ENCODE peak calls at places on chromosomes 13 and 19, in ten cellular contexts. E, D, G, U, J, L, Z, V, X and N are unnamed samples.

GRCh38 chr13:51644649-51645048 is 60.4 kb downstream of the WDFY2 start:
- DNase-seq in E (no peak), D (no peak), G (no peak), U (no peak), J (no peak), L (no peak), Z (no peak), V (no peak), X (no peak), N (no peak)

GRCh38 chr19:30423481-30423880 is 51.3 kb downstream of the ZNF536 start:
- DNase-seq in E (no peak), D (no peak), G (peak), U (no peak), J (no peak), L (no peak), Z (no peak), V (no peak), X (no peak), N (no peak)

GRCh38 chr13:110185696-110186095 is 121.3 kb downstream of the COL4A1 start:
- DNase-seq in E (no peak), D (no peak), G (no peak), U (peak), J (no peak), L (no peak), Z (no peak), V (no peak), X (no peak), N (no peak)

GRCh38 chr19:3868770-3869456 is at the start of gene ZFR2:
- DNase-seq in E (no peak), D (no peak), G (no peak), U (no peak), J (no peak), L (peak), Z (no peak), V (no peak), X (no peak), N (peak)

GRCh38 chr13:49124693-49125304 is 95.3 kb upstream of the MLNR start:
- DNase-seq in E (no peak), D (no peak), G (no peak), U (no peak), J (no peak), L (no peak), Z (no peak), V (no peak), X (no peak), N (no peak)

GRCh38 chr19:18932216-18932841 is 8.7 kb downstream of the HOMER3 start:
- DNase-seq in E (peak), D (peak), G (peak), U (peak), J (no peak), L (peak), Z (no peak), V (peak), X (peak), N (peak)

GRCh38 chr19:48216933-48217332 is 38.8 kb downstream of the CARD8 start:
- DNase-seq in E (no peak), D (no peak), G (no peak), U (no peak), J (no peak), L (no peak), Z (no peak), V (no peak), X (no peak), N (no peak)

GRCh38 chr13:25807562-25807961 is 244.3 kb downstream of the SHISA2 start:
- DNase-seq in E (no peak), D (no peak), G (no peak), U (no peak), J (no peak), L (no peak), Z (no peak), V (no peak), X (no peak), N (no peak)

GRCh38 chr13:109904218-109904617 is 117.8 kb upstream of the IRS2 start:
- DNase-seq in E (no peak), D (no peak), G (no peak), U (no peak), J (no peak), L (peak), Z (no peak), V (no peak), X (no peak), N (peak)

GRCh38 chr13:109859898-109860297 is 73.5 kb upstream of the IRS2 start:
- DNase-seq in E (no peak), D (no peak), G (no peak), U (no peak), J (no peak), L (no peak), Z (no peak), V (no peak), X (no peak), N (no peak)

GRCh38 chr19:38647368-38647965 is at the start of gene ACTN4:
- DNase-seq in E (peak), D (peak), G (peak), U (peak), J (peak), L (peak), Z (peak), V (peak), X (peak), N (peak)

GRCh38 chr13:20689291-20689690 is 14.2 kb upstream of the IL17D start:
- DNase-seq in E (no peak), D (no peak), G (no peak), U (no peak), J (no peak), L (no peak), Z (no peak), V (no peak), X (no peak), N (no peak)

GRCh38 chr19:7113233-7113632 is 43.7 kb downstream of the ZNF557 start:
- DNase-seq in E (no peak), D (no peak), G (no peak), U (no peak), J (no peak), L (no peak), Z (no peak), V (no peak), X (no peak), N (no peak)

GRCh38 chr13:74977498-74977897 is 504.5 kb downstream of the TBC1D4 start:
- DNase-seq in E (no peak), D (no peak), G (no peak), U (no peak), J (no peak), L (no peak), Z (no peak), V (no peak), X (no peak), N (no peak)

GRCh38 chr13:27868639-27869435 is 51.0 kb upstream of the PDX1 start:
- DNase-seq in E (no peak), D (no peak), G (no peak), U (no peak), J (no peak), L (peak), Z (no peak), V (no peak), X (no peak), N (peak)

GRCh38 chr13:100274942-100275506 is 186.1 kb downstream of the PCCA start:
- DNase-seq in E (no peak), D (no peak), G (no peak), U (no peak), J (no peak), L (no peak), Z (no peak), V (no peak), X (no peak), N (no peak)

GRCh38 chr13:75635621-75636338 is at the start of gene LMO7:
- DNase-seq in E (peak), D (peak), G (peak), U (peak), J (peak), L (no peak), Z (peak), V (peak), X (peak), N (peak)

GRCh38 chr13:65497265-65497664 is 1732.9 kb downstream of the PCDH9 start:
- DNase-seq in E (no peak), D (no peak), G (no peak), U (no peak), J (no peak), L (peak), Z (peak), V (no peak), X (no peak), N (no peak)

GRCh38 chr19:1811942-1812425 is at the start of gene ATP8B3:
- DNase-seq in E (no peak), D (no peak), G (no peak), U (no peak), J (no peak), L (no peak), Z (no peak), V (peak), X (no peak), N (no peak)

GRCh38 chr13:107351305-107351704 is 783.4 kb upstream of the ARGLU1 start:
- DNase-seq in E (no peak), D (no peak), G (no peak), U (no peak), J (no peak), L (no peak), Z (no peak), V (no peak), X (no peak), N (no peak)

GRCh38 chr19:1840541-1841115 is 7.7 kb downstream of the REXO1 start:
- DNase-seq in E (no peak), D (no peak), G (peak), U (no peak), J (no peak), L (no peak), Z (no peak), V (no peak), X (no peak), N (no peak)

GRCh38 chr13:107216046-107216715 is 648.2 kb upstream of the ARGLU1 start:
- DNase-seq in E (no peak), D (no peak), G (no peak), U (no peak), J (no peak), L (no peak), Z (no peak), V (no peak), X (no peak), N (no peak)

GRCh38 chr13:106117035-106117434 is 418.4 kb downstream of the EFNB2 start:
- DNase-seq in E (no peak), D (no peak), G (no peak), U (no peak), J (no peak), L (no peak), Z (no peak), V (no peak), X (no peak), N (no peak)

GRCh38 chr13:106118050-106118449 is 417.4 kb downstream of the EFNB2 start:
- DNase-seq in E (no peak), D (no peak), G (no peak), U (no peak), J (no peak), L (no peak), Z (no peak), V (no peak), X (no peak), N (no peak)

GRCh38 chr13:106114981-106115554 is 420.4 kb downstream of the EFNB2 start:
- DNase-seq in E (no peak), D (no peak), G (no peak), U (no peak), J (no peak), L (no peak), Z (no peak), V (no peak), X (no peak), N (no peak)

GRCh38 chr13:106118996-106119395 is 416.5 kb downstream of the EFNB2 start:
- DNase-seq in E (no peak), D (no peak), G (no peak), U (no peak), J (no peak), L (no peak), Z (no peak), V (no peak), X (no peak), N (no peak)

DNA sequence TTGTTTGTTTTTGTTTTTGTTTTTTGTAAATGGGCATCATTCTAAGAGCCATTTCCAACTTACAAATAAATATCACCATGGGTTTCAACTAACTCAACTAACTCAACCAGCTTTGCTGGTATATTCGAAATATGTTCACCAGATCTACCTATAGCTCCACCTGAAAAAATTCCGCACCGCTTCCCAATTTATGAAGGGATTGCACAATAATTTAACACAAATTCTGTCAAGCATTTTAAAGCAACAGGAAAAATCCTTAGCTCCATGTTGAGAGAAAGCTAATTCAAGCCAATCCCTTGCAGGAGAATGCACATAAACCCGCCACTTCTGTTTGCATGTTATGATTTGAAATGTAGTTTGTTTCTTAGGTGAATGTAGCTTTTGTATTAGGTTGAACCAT is 417.8 kb downstream of the EFNB2 start:
- DNase-seq in E (no peak), D (no peak), G (no peak), U (no peak), J (no peak), L (no peak), Z (no peak), V (no peak), X (no peak), N (no peak)
- TF ChIP-seq POLR2A in E (no peak), D (no peak), G (no peak), U (no peak), J (no peak), L (no peak), Z (no peak), V (no peak), X (no peak), N (no peak)

GRCh38 chr13:30108913-30109237 is 198.5 kb downstream of the KATNAL1 start:
- DNase-seq in E (peak), D (no peak), G (no peak), U (no peak), J (peak), L (no peak), Z (no peak), V (no peak), X (peak), N (no peak)
- TF ChIP-seq POLR2A in E (no peak), D (no peak), G (no peak), U (no peak), J (peak), L (no peak), Z (no peak), V (no peak), X (peak), N (no peak)

GRCh38 chr13:33249066-33249465 is 36.5 kb downstream of the STARD13 start:
- DNase-seq in E (no peak), D (no peak), G (no peak), U (no peak), J (no peak), L (peak), Z (no peak), V (no peak), X (no peak), N (no peak)
- TF ChIP-seq POLR2A in E (no peak), D (no peak), G (no peak), U (no peak), J (no peak), L (no peak), Z (no peak), V (no peak), X (no peak), N (no peak)

DNA sequence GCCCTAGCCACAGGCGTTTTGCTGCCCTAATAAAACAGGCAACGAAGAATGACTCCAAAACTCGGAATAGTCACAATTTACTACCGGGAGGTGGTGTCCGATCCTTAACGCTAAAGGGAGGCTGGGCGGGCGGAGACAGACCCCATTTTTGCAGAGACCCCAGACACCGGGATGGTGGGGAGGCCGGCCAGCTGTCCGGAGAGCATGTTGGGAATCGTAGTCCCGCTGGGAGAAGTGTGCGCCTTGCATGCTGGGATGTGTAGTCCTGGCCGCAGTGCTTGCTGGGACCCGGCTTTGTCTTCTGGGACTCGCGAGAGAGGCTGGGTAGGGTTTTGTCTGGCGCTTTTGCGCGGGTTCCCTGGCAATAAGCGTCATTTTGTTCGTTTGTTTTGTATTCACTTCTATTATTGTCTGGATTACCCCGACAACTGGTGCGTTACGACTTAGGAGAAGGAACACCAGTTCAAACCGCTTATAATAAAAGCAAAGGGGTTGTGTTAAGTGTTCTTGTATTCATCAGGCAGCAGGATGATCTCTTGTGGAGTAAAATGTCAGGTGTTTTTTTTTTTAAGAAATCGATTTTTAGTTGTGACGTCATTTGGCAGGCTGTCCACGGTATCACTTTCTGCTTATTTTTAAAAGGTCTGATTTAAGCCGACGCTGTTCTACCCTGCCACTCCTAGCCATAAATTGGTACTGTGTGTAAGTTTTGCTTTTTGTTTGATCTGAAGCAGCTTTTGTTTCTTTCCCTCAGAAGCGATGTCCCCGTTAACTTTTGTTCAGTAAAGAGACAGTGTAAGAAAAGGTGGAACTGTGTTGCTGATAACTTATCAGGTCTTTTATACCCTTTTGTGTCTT is 676 bp upstream of the HSPH1 start:
- DNase-seq in E (peak), D (peak), G (peak), U (peak), J (peak), L (peak), Z (peak), V (peak), X (peak), N (peak)
- TF ChIP-seq POLR2A in E (no peak), D (peak), G (no peak), U (peak), J (peak), L (peak), Z (peak), V (peak), X (no peak), N (peak)